ENCODE peak calls at places on chromosomes 2 and 18, in ten cellular contexts. One of them, this sample, is unnamed.

GRCh38 chr2:105432749-105433148 is 33.9 kb upstream of the FHL2 start:
- DNase-seq in NCI-H460: no peak
- DNase-seq in CD8-positive, alpha-beta memory T cell: no peak
- DNase-seq in Calu3: no peak
- DNase-seq in KBM-7: no peak
- DNase-seq in stimulated activated naive CD8-positive, alpha-beta T cell treated with anti-CD3 and anti-CD28 coated beads, Interleukin-15, Interleukin-2, amounts not matched to agents 100 U/mL and 50 U/mL, for 24 hours: no peak
- DNase-seq in activated CD8-positive, alpha-beta memory T cell treated with anti-CD3 and anti-CD28 coated beads for 48 hours: no peak
- DNase-seq in Caki2: no peak
- DNase-seq in endothelial cell of umbilical vein: no peak
- DNase-seq in head of caudate nucleus: no peak
- DNase-seq in this sample: no peak

GRCh38 chr2:174780191-174780590 is 15.9 kb upstream of the CHRNA1 start:
- DNase-seq in NCI-H460: no peak
- DNase-seq in CD8-positive, alpha-beta memory T cell: no peak
- DNase-seq in Calu3: no peak
- DNase-seq in KBM-7: no peak
- DNase-seq in stimulated activated naive CD8-positive, alpha-beta T cell treated with anti-CD3 and anti-CD28 coated beads, Interleukin-15, Interleukin-2, amounts not matched to agents 100 U/mL and 50 U/mL, for 24 hours: no peak
- DNase-seq in activated CD8-positive, alpha-beta memory T cell treated with anti-CD3 and anti-CD28 coated beads for 48 hours: no peak
- DNase-seq in Caki2: no peak
- DNase-seq in endothelial cell of umbilical vein: no peak
- DNase-seq in head of caudate nucleus: no peak
- DNase-seq in this sample: no peak

GRCh38 chr2:226652983-226653765 is 146.4 kb downstream of the IRS1 start:
- DNase-seq in NCI-H460: no peak
- DNase-seq in CD8-positive, alpha-beta memory T cell: no peak
- DNase-seq in Calu3: no peak
- DNase-seq in KBM-7: no peak
- DNase-seq in stimulated activated naive CD8-positive, alpha-beta T cell treated with anti-CD3 and anti-CD28 coated beads, Interleukin-15, Interleukin-2, amounts not matched to agents 100 U/mL and 50 U/mL, for 24 hours: no peak
- DNase-seq in activated CD8-positive, alpha-beta memory T cell treated with anti-CD3 and anti-CD28 coated beads for 48 hours: no peak
- DNase-seq in Caki2: no peak
- DNase-seq in endothelial cell of umbilical vein: no peak
- DNase-seq in head of caudate nucleus: no peak
- DNase-seq in this sample: no peak

GRCh38 chr2:26399781-26400376 is 1.8 kb upstream of the DRC1 start:
- DNase-seq in NCI-H460: no peak
- DNase-seq in CD8-positive, alpha-beta memory T cell: no peak
- DNase-seq in Calu3: no peak
- DNase-seq in KBM-7: peak; percentile 29
- DNase-seq in stimulated activated naive CD8-positive, alpha-beta T cell treated with anti-CD3 and anti-CD28 coated beads, Interleukin-15, Interleukin-2, amounts not matched to agents 100 U/mL and 50 U/mL, for 24 hours: no peak
- DNase-seq in activated CD8-positive, alpha-beta memory T cell treated with anti-CD3 and anti-CD28 coated beads for 48 hours: no peak
- DNase-seq in Caki2: peak; percentile 65
- DNase-seq in endothelial cell of umbilical vein: no peak
- DNase-seq in head of caudate nucleus: no peak
- DNase-seq in this sample: no peak

GRCh38 chr18:7002107-7002506 is 115.5 kb downstream of the LAMA1 start:
- DNase-seq in NCI-H460: no peak
- DNase-seq in CD8-positive, alpha-beta memory T cell: no peak
- DNase-seq in Calu3: no peak
- DNase-seq in KBM-7: no peak
- DNase-seq in stimulated activated naive CD8-positive, alpha-beta T cell treated with anti-CD3 and anti-CD28 coated beads, Interleukin-15, Interleukin-2, amounts not matched to agents 100 U/mL and 50 U/mL, for 24 hours: no peak
- DNase-seq in activated CD8-positive, alpha-beta memory T cell treated with anti-CD3 and anti-CD28 coated beads for 48 hours: no peak
- DNase-seq in Caki2: no peak
- DNase-seq in endothelial cell of umbilical vein: no peak
- DNase-seq in head of caudate nucleus: no peak
- DNase-seq in this sample: no peak

GRCh38 chr2:61340242-61340641 is 130.6 kb downstream of the USP34 start:
- DNase-seq in NCI-H460: peak; percentile 36
- DNase-seq in CD8-positive, alpha-beta memory T cell: no peak
- DNase-seq in Calu3: no peak
- DNase-seq in KBM-7: no peak
- DNase-seq in stimulated activated naive CD8-positive, alpha-beta T cell treated with anti-CD3 and anti-CD28 coated beads, Interleukin-15, Interleukin-2, amounts not matched to agents 100 U/mL and 50 U/mL, for 24 hours: no peak
- DNase-seq in activated CD8-positive, alpha-beta memory T cell treated with anti-CD3 and anti-CD28 coated beads for 48 hours: no peak
- DNase-seq in Caki2: no peak
- DNase-seq in endothelial cell of umbilical vein: peak; percentile 72
- DNase-seq in head of caudate nucleus: no peak
- DNase-seq in this sample: no peak

GRCh38 chr18:8890957-8891464 is 185.7 kb downstream of the MTCL1 start:
- DNase-seq in NCI-H460: peak; percentile 86
- DNase-seq in CD8-positive, alpha-beta memory T cell: no peak
- DNase-seq in Calu3: peak; percentile 75
- DNase-seq in KBM-7: no peak
- DNase-seq in stimulated activated naive CD8-positive, alpha-beta T cell treated with anti-CD3 and anti-CD28 coated beads, Interleukin-15, Interleukin-2, amounts not matched to agents 100 U/mL and 50 U/mL, for 24 hours: no peak
- DNase-seq in activated CD8-positive, alpha-beta memory T cell treated with anti-CD3 and anti-CD28 coated beads for 48 hours: no peak
- DNase-seq in Caki2: peak; percentile 98
- DNase-seq in endothelial cell of umbilical vein: peak; percentile 83
- DNase-seq in head of caudate nucleus: no peak
- DNase-seq in this sample: peak; percentile 81

GRCh38 chr2:65529419-65529818 is 97.0 kb upstream of the SPRED2 start:
- DNase-seq in NCI-H460: no peak
- DNase-seq in CD8-positive, alpha-beta memory T cell: no peak
- DNase-seq in Calu3: no peak
- DNase-seq in KBM-7: no peak
- DNase-seq in stimulated activated naive CD8-positive, alpha-beta T cell treated with anti-CD3 and anti-CD28 coated beads, Interleukin-15, Interleukin-2, amounts not matched to agents 100 U/mL and 50 U/mL, for 24 hours: no peak
- DNase-seq in activated CD8-positive, alpha-beta memory T cell treated with anti-CD3 and anti-CD28 coated beads for 48 hours: no peak
- DNase-seq in Caki2: no peak
- DNase-seq in endothelial cell of umbilical vein: no peak
- DNase-seq in head of caudate nucleus: no peak
- DNase-seq in this sample: no peak

GRCh38 chr2:100894531-100895156 is 74.7 kb downstream of the NPAS2 start:
- DNase-seq in NCI-H460: no peak
- DNase-seq in CD8-positive, alpha-beta memory T cell: no peak
- DNase-seq in Calu3: no peak
- DNase-seq in KBM-7: no peak
- DNase-seq in stimulated activated naive CD8-positive, alpha-beta T cell treated with anti-CD3 and anti-CD28 coated beads, Interleukin-15, Interleukin-2, amounts not matched to agents 100 U/mL and 50 U/mL, for 24 hours: no peak
- DNase-seq in activated CD8-positive, alpha-beta memory T cell treated with anti-CD3 and anti-CD28 coated beads for 48 hours: no peak
- DNase-seq in Caki2: no peak
- DNase-seq in endothelial cell of umbilical vein: no peak
- DNase-seq in head of caudate nucleus: no peak
- DNase-seq in this sample: no peak

GRCh38 chr18:56890632-56891031 is 239.5 kb downstream of the WDR7 start:
- DNase-seq in NCI-H460: peak; percentile 26
- DNase-seq in CD8-positive, alpha-beta memory T cell: no peak
- DNase-seq in Calu3: no peak
- DNase-seq in KBM-7: no peak
- DNase-seq in stimulated activated naive CD8-positive, alpha-beta T cell treated with anti-CD3 and anti-CD28 coated beads, Interleukin-15, Interleukin-2, amounts not matched to agents 100 U/mL and 50 U/mL, for 24 hours: no peak
- DNase-seq in activated CD8-positive, alpha-beta memory T cell treated with anti-CD3 and anti-CD28 coated beads for 48 hours: no peak
- DNase-seq in Caki2: peak; percentile 55
- DNase-seq in endothelial cell of umbilical vein: peak; percentile 77
- DNase-seq in head of caudate nucleus: no peak
- DNase-seq in this sample: peak; percentile 30

GRCh38 chr18:10518595-10519273 is 7.1 kb upstream of the NAPG start:
- DNase-seq in NCI-H460: no peak
- DNase-seq in CD8-positive, alpha-beta memory T cell: no peak
- DNase-seq in Calu3: no peak
- DNase-seq in KBM-7: peak; percentile 44
- DNase-seq in stimulated activated naive CD8-positive, alpha-beta T cell treated with anti-CD3 and anti-CD28 coated beads, Interleukin-15, Interleukin-2, amounts not matched to agents 100 U/mL and 50 U/mL, for 24 hours: no peak
- DNase-seq in activated CD8-positive, alpha-beta memory T cell treated with anti-CD3 and anti-CD28 coated beads for 48 hours: no peak
- DNase-seq in Caki2: no peak
- DNase-seq in endothelial cell of umbilical vein: peak; percentile 56
- DNase-seq in head of caudate nucleus: peak; percentile 82
- DNase-seq in this sample: peak; percentile 63

GRCh38 chr2:6423944-6424343 is 441.8 kb downstream of the CMPK2 start:
- DNase-seq in NCI-H460: no peak
- DNase-seq in CD8-positive, alpha-beta memory T cell: no peak
- DNase-seq in Calu3: no peak
- DNase-seq in KBM-7: no peak
- DNase-seq in stimulated activated naive CD8-positive, alpha-beta T cell treated with anti-CD3 and anti-CD28 coated beads, Interleukin-15, Interleukin-2, amounts not matched to agents 100 U/mL and 50 U/mL, for 24 hours: no peak
- DNase-seq in activated CD8-positive, alpha-beta memory T cell treated with anti-CD3 and anti-CD28 coated beads for 48 hours: no peak
- DNase-seq in Caki2: no peak
- DNase-seq in endothelial cell of umbilical vein: no peak
- DNase-seq in head of caudate nucleus: no peak
- DNase-seq in this sample: no peak

GRCh38 chr2:119864318-119864717 is 104.6 kb downstream of the PTPN4 start:
- DNase-seq in NCI-H460: no peak
- DNase-seq in CD8-positive, alpha-beta memory T cell: no peak
- DNase-seq in Calu3: no peak
- DNase-seq in KBM-7: peak; percentile 65
- DNase-seq in stimulated activated naive CD8-positive, alpha-beta T cell treated with anti-CD3 and anti-CD28 coated beads, Interleukin-15, Interleukin-2, amounts not matched to agents 100 U/mL and 50 U/mL, for 24 hours: no peak
- DNase-seq in activated CD8-positive, alpha-beta memory T cell treated with anti-CD3 and anti-CD28 coated beads for 48 hours: no peak
- DNase-seq in Caki2: no peak
- DNase-seq in endothelial cell of umbilical vein: peak; percentile 19
- DNase-seq in head of caudate nucleus: no peak
- DNase-seq in this sample: no peak

GRCh38 chr2:17300141-17300540 is 218.1 kb downstream of the RAD51AP2 start:
- DNase-seq in NCI-H460: no peak
- DNase-seq in CD8-positive, alpha-beta memory T cell: no peak
- DNase-seq in Calu3: no peak
- DNase-seq in KBM-7: no peak
- DNase-seq in stimulated activated naive CD8-positive, alpha-beta T cell treated with anti-CD3 and anti-CD28 coated beads, Interleukin-15, Interleukin-2, amounts not matched to agents 100 U/mL and 50 U/mL, for 24 hours: no peak
- DNase-seq in activated CD8-positive, alpha-beta memory T cell treated with anti-CD3 and anti-CD28 coated beads for 48 hours: no peak
- DNase-seq in Caki2: peak; percentile 55
- DNase-seq in endothelial cell of umbilical vein: no peak
- DNase-seq in head of caudate nucleus: no peak
- DNase-seq in this sample: peak; percentile 39

GRCh38 chr2:43764086-43764710 is 9.6 kb upstream of the DYNC2LI1 start:
- DNase-seq in NCI-H460: no peak
- DNase-seq in CD8-positive, alpha-beta memory T cell: no peak
- DNase-seq in Calu3: no peak
- DNase-seq in KBM-7: no peak
- DNase-seq in stimulated activated naive CD8-positive, alpha-beta T cell treated with anti-CD3 and anti-CD28 coated beads, Interleukin-15, Interleukin-2, amounts not matched to agents 100 U/mL and 50 U/mL, for 24 hours: no peak
- DNase-seq in activated CD8-positive, alpha-beta memory T cell treated with anti-CD3 and anti-CD28 coated beads for 48 hours: no peak
- DNase-seq in Caki2: no peak
- DNase-seq in endothelial cell of umbilical vein: no peak
- DNase-seq in head of caudate nucleus: no peak
- DNase-seq in this sample: no peak

GRCh38 chr18:8662574-8663255 is 42.6 kb upstream of the MTCL1 start:
- DNase-seq in NCI-H460: peak; percentile 49
- DNase-seq in CD8-positive, alpha-beta memory T cell: no peak
- DNase-seq in Calu3: no peak
- DNase-seq in KBM-7: no peak
- DNase-seq in stimulated activated naive CD8-positive, alpha-beta T cell treated with anti-CD3 and anti-CD28 coated beads, Interleukin-15, Interleukin-2, amounts not matched to agents 100 U/mL and 50 U/mL, for 24 hours: no peak
- DNase-seq in activated CD8-positive, alpha-beta memory T cell treated with anti-CD3 and anti-CD28 coated beads for 48 hours: no peak
- DNase-seq in Caki2: no peak
- DNase-seq in endothelial cell of umbilical vein: no peak
- DNase-seq in head of caudate nucleus: no peak
- DNase-seq in this sample: no peak

GRCh38 chr18:74611791-74612190 is 14.1 kb downstream of the ZNF407 start:
- DNase-seq in NCI-H460: no peak
- DNase-seq in CD8-positive, alpha-beta memory T cell: no peak
- DNase-seq in Calu3: no peak
- DNase-seq in KBM-7: no peak
- DNase-seq in stimulated activated naive CD8-positive, alpha-beta T cell treated with anti-CD3 and anti-CD28 coated beads, Interleukin-15, Interleukin-2, amounts not matched to agents 100 U/mL and 50 U/mL, for 24 hours: no peak
- DNase-seq in activated CD8-positive, alpha-beta memory T cell treated with anti-CD3 and anti-CD28 coated beads for 48 hours: no peak
- DNase-seq in Caki2: no peak
- DNase-seq in endothelial cell of umbilical vein: no peak
- DNase-seq in head of caudate nucleus: no peak
- DNase-seq in this sample: no peak

GRCh38 chr2:233490831-233491230 is 75.8 kb downstream of the USP40 start:
- DNase-seq in NCI-H460: no peak
- DNase-seq in CD8-positive, alpha-beta memory T cell: no peak
- DNase-seq in Calu3: no peak
- DNase-seq in KBM-7: no peak
- DNase-seq in stimulated activated naive CD8-positive, alpha-beta T cell treated with anti-CD3 and anti-CD28 coated beads, Interleukin-15, Interleukin-2, amounts not matched to agents 100 U/mL and 50 U/mL, for 24 hours: no peak
- DNase-seq in activated CD8-positive, alpha-beta memory T cell treated with anti-CD3 and anti-CD28 coated beads for 48 hours: no peak
- DNase-seq in Caki2: no peak
- DNase-seq in endothelial cell of umbilical vein: no peak
- DNase-seq in head of caudate nucleus: no peak
- DNase-seq in this sample: no peak

GRCh38 chr2:46569766-46570165 is 90.4 kb downstream of the TMEM247 start:
- DNase-seq in NCI-H460: no peak
- DNase-seq in CD8-positive, alpha-beta memory T cell: no peak
- DNase-seq in Calu3: no peak
- DNase-seq in KBM-7: no peak
- DNase-seq in stimulated activated naive CD8-positive, alpha-beta T cell treated with anti-CD3 and anti-CD28 coated beads, Interleukin-15, Interleukin-2, amounts not matched to agents 100 U/mL and 50 U/mL, for 24 hours: no peak
- DNase-seq in activated CD8-positive, alpha-beta memory T cell treated with anti-CD3 and anti-CD28 coated beads for 48 hours: no peak
- DNase-seq in Caki2: no peak
- DNase-seq in endothelial cell of umbilical vein: no peak
- DNase-seq in head of caudate nucleus: no peak
- DNase-seq in this sample: no peak

GRCh38 chr2:172925600-172925999 is 150.0 kb upstream of the MAP3K20 start:
- DNase-seq in NCI-H460: no peak
- DNase-seq in CD8-positive, alpha-beta memory T cell: no peak
- DNase-seq in Calu3: no peak
- DNase-seq in KBM-7: no peak
- DNase-seq in stimulated activated naive CD8-positive, alpha-beta T cell treated with anti-CD3 and anti-CD28 coated beads, Interleukin-15, Interleukin-2, amounts not matched to agents 100 U/mL and 50 U/mL, for 24 hours: no peak
- DNase-seq in activated CD8-positive, alpha-beta memory T cell treated with anti-CD3 and anti-CD28 coated beads for 48 hours: no peak
- DNase-seq in Caki2: no peak
- DNase-seq in endothelial cell of umbilical vein: no peak
- DNase-seq in head of caudate nucleus: no peak
- DNase-seq in this sample: no peak

This sample was measured in hepatocyte.